ENCODE peak calls at places on chromosomes 1 and 21, in six cellular contexts. V, Y, J, R, H and Z are unnamed samples.

GRCh38 chr1:38826262-38826661 is 33.3 kb downstream of the RRAGC start:
- DNase-seq in V (no peak), Y (no peak), J (no peak), R (no peak), H (no peak), Z (no peak)

GRCh38 chr1:96882096-96882495 is 160.5 kb downstream of the PTBP2 start:
- DNase-seq in V (no peak), Y (peak), J (no peak), R (no peak), H (no peak), Z (no peak)

GRCh38 chr1:40986929-40987328 is 7.4 kb downstream of the CTPS1 start:
- DNase-seq in V (no peak), Y (no peak), J (no peak), R (no peak), H (no peak), Z (no peak)

GRCh38 chr1:53618218-53619087 is 120.5 kb downstream of the GLIS1 start:
- DNase-seq in V (no peak), Y (no peak), J (no peak), R (peak), H (no peak), Z (no peak)

GRCh38 chr1:178498896-178499675 is 2.3 kb upstream of the CLEC20A start:
- DNase-seq in V (no peak), Y (no peak), J (no peak), R (no peak), H (no peak), Z (no peak)

GRCh38 chr1:233440952-233441401 is 113.5 kb downstream of the MAP3K21 start:
- DNase-seq in V (peak), Y (peak), J (peak), R (no peak), H (peak), Z (peak)

GRCh38 chr1:224340711-224341384 is 10.9 kb upstream of the NVL start:
- DNase-seq in V (no peak), Y (no peak), J (peak), R (no peak), H (no peak), Z (no peak)

GRCh38 chr1:156387899-156388813 is 19.1 kb downstream of the RHBG start:
- DNase-seq in V (no peak), Y (no peak), J (peak), R (peak), H (no peak), Z (no peak)

GRCh38 chr1:179251675-179252074 is 22.2 kb upstream of the ABL2 start:
- DNase-seq in V (no peak), Y (peak), J (no peak), R (no peak), H (peak), Z (peak)

GRCh38 chr21:15139881-15140280 is 75.1 kb upstream of the NRIP1 start:
- DNase-seq in V (no peak), Y (no peak), J (no peak), R (no peak), H (no peak), Z (no peak)

GRCh38 chr1:163346326-163346870 is 24.6 kb downstream of the NUF2 start:
- DNase-seq in V (no peak), Y (peak), J (no peak), R (no peak), H (no peak), Z (no peak)

GRCh38 chr1:230105754-230106625 is 39.0 kb downstream of the GALNT2 start:
- DNase-seq in V (peak), Y (peak), J (no peak), R (no peak), H (no peak), Z (no peak)

GRCh38 chr1:232422901-232423300 is 207.0 kb downstream of the SIPA1L2 start:
- DNase-seq in V (no peak), Y (no peak), J (no peak), R (no peak), H (no peak), Z (no peak)

GRCh38 chr1:112513112-112513870 is 4.5 kb downstream of the WNT2B start:
- DNase-seq in V (peak), Y (no peak), J (no peak), R (peak), H (no peak), Z (no peak)

GRCh38 chr21:39515684-39516083 is 63.9 kb downstream of the SH3BGR start:
- DNase-seq in V (no peak), Y (no peak), J (no peak), R (no peak), H (no peak), Z (no peak)

GRCh38 chr1:19366599-19367315 is 54.6 kb downstream of the SLC66A1 start:
- DNase-seq in V (no peak), Y (no peak), J (no peak), R (no peak), H (no peak), Z (no peak)

GRCh38 chr1:64051801-64052200 is 151.6 kb upstream of the UBE2U start:
- DNase-seq in V (no peak), Y (no peak), J (no peak), R (no peak), H (no peak), Z (no peak)

GRCh38 chr1:54768093-54768492 is 3.8 kb upstream of the PARS2 start:
- DNase-seq in V (no peak), Y (no peak), J (no peak), R (no peak), H (no peak), Z (peak)

GRCh38 chr1:1119272-1119890 is 3.5 kb upstream of the C1orf159 start:
- DNase-seq in V (no peak), Y (no peak), J (no peak), R (peak), H (no peak), Z (no peak)